ENCODE peak calls at places on chromosomes 6 and 20, in seven cellular contexts. V is B cell, I is H9, D is AG10803, E is fibroblast of the aortic adventitia, Y is right lobe of liver, F is heart right ventricle. B is an unnamed sample.

GRCh38 chr6:166757226-166758135 is 130.4 kb upstream of the RPS6KA2 start:
- DNase-seq in Y (no peak), F (no peak), V (no peak), I (no peak), D (peak), E (peak), B (no peak)

GRCh38 chr6:164569503-164569902 is 739.9 kb downstream of the C6orf118 start:
- DNase-seq in E (no peak), I (no peak), D (no peak), F (no peak), V (no peak), Y (no peak), B (no peak)

GRCh38 chr6:1525364-1526038 is 84.2 kb upstream of the FOXC1 start:
- DNase-seq in I (no peak), V (no peak), F (no peak), D (peak), Y (no peak), E (no peak), B (peak)

GRCh38 chr6:45713981-45714685 is 301.5 kb downstream of the CLIC5 start:
- DNase-seq in V (no peak), I (no peak), F (no peak), Y (no peak), E (no peak), D (no peak), B (no peak)

GRCh38 chr6:52498538-52499017 is 78.3 kb downstream of the TRAM2 start:
- DNase-seq in E (peak), Y (no peak), D (peak), F (no peak), I (no peak), V (peak), B (no peak)

GRCh38 chr6:108441141-108441540 is 119.6 kb upstream of the FOXO3 start:
- DNase-seq in I (no peak), V (no peak), D (peak), F (no peak), E (peak), Y (no peak), B (no peak)

GRCh38 chr6:31407699-31408098 is 4.3 kb downstream of the MICA start:
- DNase-seq in F (no peak), V (no peak), Y (no peak), I (no peak), E (peak), D (peak), B (peak)

GRCh38 chr6:3422457-3422816 is 34.4 kb downstream of the SLC22A23 start:
- DNase-seq in I (no peak), V (no peak), D (no peak), F (no peak), E (no peak), Y (no peak), B (no peak)

GRCh38 chr20:6142348-6142993 is 19.6 kb upstream of the FERMT1 start:
- DNase-seq in V (peak), Y (peak), E (peak), I (no peak), F (peak), D (peak), B (peak)

GRCh38 chr6:21131406-21131805 is 462.1 kb upstream of the SOX4 start:
- DNase-seq in E (no peak), D (no peak), F (no peak), I (no peak), Y (no peak), V (no peak), B (no peak)
- TF ChIP-seq CTCF in E (no peak), D (no peak), F (no peak), I (no peak), Y (no peak), V (no peak), B (no peak)

DNA sequence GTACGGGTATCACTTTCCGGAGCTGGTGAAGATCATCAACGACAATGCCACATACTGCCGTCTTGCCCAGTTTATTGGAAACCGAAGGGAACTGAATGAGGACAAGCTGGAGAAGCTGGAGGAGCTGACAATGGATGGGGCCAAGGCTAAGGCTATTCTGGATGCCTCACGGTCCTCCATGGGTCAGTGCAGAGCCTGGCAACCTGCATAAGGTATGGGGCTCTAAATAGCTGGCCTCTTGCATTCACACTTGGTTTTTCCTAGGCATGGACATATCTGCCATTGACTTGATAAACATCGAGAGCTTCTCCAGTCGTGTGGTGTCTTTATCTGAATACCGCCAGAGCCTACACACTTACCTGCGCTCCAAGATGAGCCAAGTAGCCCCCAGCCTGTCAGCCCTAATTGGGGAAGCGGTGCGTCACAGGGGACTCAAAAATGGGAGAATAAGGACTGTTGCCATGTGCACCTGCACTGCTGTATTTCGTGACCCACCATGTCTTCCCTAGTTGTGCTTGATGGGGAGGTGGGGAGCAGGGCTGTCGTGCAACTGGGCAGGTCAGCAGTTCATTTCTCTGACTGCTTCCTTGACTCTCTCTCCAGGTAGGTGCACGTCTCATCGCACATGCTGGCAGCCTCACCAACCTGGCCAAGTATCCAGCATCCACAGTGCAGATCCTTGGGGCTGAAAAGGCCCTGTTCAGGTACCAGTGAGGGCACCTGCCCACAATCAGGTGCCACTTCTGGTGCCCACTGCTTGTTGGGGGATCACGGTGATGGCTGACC is 3.1 kb downstream of the NOP56 start:
- DNase-seq in Y (no peak), I (no peak), F (no peak), E (no peak), D (no peak), V (no peak), B (no peak)
- TF ChIP-seq CTCF in Y (no peak), I (no peak), F (no peak), E (no peak), D (no peak), V (no peak), B (no peak)

DNA sequence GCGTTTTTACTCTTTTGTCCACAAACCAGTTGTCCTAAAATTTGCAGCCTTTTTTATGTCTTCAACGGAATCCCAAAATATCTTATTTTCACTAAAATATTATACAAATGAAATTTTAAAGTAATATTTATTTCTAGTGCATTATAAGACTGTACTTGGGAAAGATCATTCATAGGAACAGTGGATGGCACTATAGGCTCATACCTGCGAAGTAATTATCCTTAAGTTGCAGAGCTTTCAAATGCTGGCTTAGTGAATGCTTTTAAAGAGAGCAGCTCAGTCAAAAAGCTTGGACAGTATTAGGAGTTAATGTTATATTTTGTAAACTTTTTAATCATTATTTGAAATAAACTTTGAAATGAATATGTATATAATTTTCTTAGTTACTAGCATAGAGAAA is 254.9 kb downstream of the CDKAL1 start:
- DNase-seq in E (peak), V (no peak), I (no peak), D (peak), Y (no peak), F (no peak), B (peak)
- TF ChIP-seq CTCF in E (peak), V (no peak), I (peak), D (peak), Y (peak), F (peak), B (peak)

DNA sequence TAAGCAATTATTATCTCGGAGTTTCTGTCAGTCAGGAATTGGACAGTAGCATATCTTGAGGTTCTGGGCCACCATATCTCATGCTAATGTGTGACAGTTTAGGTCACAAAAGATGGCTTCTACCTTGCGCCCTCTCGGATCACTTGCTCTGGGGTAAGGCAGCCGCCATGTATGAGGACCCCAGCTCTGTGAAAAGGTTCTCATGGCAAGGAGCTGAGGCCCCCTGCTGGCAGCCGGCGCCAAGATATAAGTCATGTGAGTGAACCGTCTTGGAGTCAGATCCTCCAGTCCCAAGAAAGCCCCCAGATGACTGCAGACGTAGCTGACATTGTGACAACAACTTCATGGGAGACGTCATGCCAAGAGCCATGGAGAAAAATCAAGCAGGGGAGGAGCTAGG is 670.8 kb downstream of the KIF16B start:
- DNase-seq in V (no peak), I (peak), Y (no peak), F (no peak), E (no peak), D (no peak), B (peak)
- TF ChIP-seq CTCF in V (no peak), I (peak), Y (peak), F (no peak), E (no peak), D (no peak), B (peak)

DNA sequence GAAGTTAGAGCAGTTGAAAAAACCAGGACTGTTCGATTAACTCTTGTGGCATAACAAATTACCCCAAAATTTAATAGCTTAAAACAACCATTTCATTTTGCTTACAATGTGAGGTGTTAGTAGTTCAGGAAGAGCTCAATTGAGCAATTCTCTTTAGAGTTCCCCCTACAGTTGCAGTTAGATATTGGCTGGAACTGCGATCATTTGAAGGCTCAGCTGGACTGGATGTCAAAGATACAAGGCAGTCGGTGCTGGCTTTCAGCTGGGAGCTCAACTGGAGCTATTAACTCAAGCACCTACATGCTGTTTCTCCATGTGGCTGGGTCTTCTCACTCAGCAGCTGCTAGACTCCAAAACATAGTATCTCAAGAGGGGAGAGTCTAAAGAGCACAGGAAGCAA is 96.0 kb upstream of the LOC128125822 start:
- DNase-seq in F (peak), E (no peak), I (peak), D (no peak), V (no peak), Y (peak), B (no peak)
- TF ChIP-seq CTCF in F (no peak), E (no peak), I (no peak), D (no peak), V (no peak), Y (no peak), B (no peak)

DNA sequence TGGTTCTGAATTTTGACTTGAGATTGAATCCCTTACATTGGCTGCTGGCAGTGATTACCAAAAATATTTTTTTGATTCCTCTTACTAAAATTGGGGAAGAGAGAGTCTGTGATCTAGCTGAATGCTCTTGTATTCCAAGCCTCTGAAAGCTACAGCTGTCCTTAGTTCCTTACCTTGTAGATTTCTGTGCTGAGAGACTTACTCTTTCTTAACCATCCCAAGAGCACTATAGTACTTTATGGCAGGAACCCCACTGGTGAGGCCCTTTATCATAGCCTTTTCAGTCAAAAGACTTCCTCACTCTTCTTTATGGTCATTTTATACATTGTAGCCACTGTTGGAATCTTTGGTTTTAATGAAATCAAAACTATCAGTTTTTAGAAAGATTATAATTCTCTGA is 19.1 kb upstream of the ERVFRD-1 start:
- DNase-seq in E (no peak), D (no peak), V (no peak), Y (no peak), I (no peak), F (no peak), B (no peak)
- TF ChIP-seq CTCF in E (no peak), D (no peak), V (no peak), Y (no peak), I (no peak), F (no peak), B (no peak)

B was measured in MCF 10A.